ENCODE peak calls at places on chromosomes 2 and 18, in six cellular contexts. V, H, C, L, P and A are unnamed samples.

GRCh38 chr18:12770469-12771219 is 67.8 kb downstream of the PSMG2 start:
- DNase-seq in P (no peak), H (no peak), C (no peak), V (no peak), L (no peak), A (no peak)

GRCh38 chr2:10444463-10444862 is 3.7 kb downstream of the ODC1 start:
- DNase-seq in P (no peak), V (no peak), H (peak), C (peak), L (no peak), A (no peak)

GRCh38 chr2:202339052-202339870 is 36.9 kb upstream of the BMPR2 start:
- DNase-seq in P (no peak), L (peak), H (no peak), C (no peak), V (no peak), A (peak)

GRCh38 chr2:121682396-121683298 is 33.4 kb upstream of the CLASP1 start:
- DNase-seq in H (no peak), L (no peak), V (no peak), C (no peak), P (no peak), A (no peak)

GRCh38 chr2:106020821-106021316 is 173.2 kb downstream of the UXS1 start:
- DNase-seq in L (no peak), P (no peak), C (no peak), H (no peak), V (no peak), A (no peak)

GRCh38 chr18:48649231-48649630 is 110.4 kb downstream of the CTIF start:
- DNase-seq in P (peak), C (no peak), H (no peak), V (no peak), L (no peak), A (no peak)

GRCh38 chr18:62485684-62486083 is 37.1 kb upstream of the ZCCHC2 start:
- DNase-seq in V (no peak), L (peak), P (no peak), H (peak), C (no peak), A (peak)

GRCh38 chr2:241678784-241679540 is 7.7 kb downstream of the DTYMK start:
- DNase-seq in P (no peak), V (no peak), L (no peak), H (no peak), C (no peak), A (no peak)

GRCh38 chr2:151159109-151159690 is 102.5 kb downstream of the RBM43 start:
- DNase-seq in L (no peak), C (no peak), H (no peak), P (no peak), V (no peak), A (no peak)

GRCh38 chr2:141927536-141927935 is 203.3 kb downstream of the LRP1B start:
- DNase-seq in H (no peak), C (no peak), P (no peak), L (peak), V (no peak), A (no peak)

GRCh38 chr2:191389288-191389687 is 144.1 kb downstream of the MYO1B start:
- DNase-seq in L (no peak), C (no peak), H (no peak), P (no peak), V (no peak), A (no peak)

GRCh38 chr2:237298323-237299118 is 115.4 kb downstream of the COL6A3 start:
- DNase-seq in H (no peak), C (no peak), L (no peak), V (no peak), P (no peak), A (no peak)

GRCh38 chr18:24799176-24799575 is 338.7 kb downstream of the HRH4 start:
- DNase-seq in V (no peak), H (no peak), C (no peak), L (no peak), P (no peak), A (no peak)

GRCh38 chr2:181807526-181807925 is 84.0 kb upstream of the ITPRID2 start:
- DNase-seq in H (no peak), L (no peak), V (no peak), P (no peak), C (no peak), A (no peak)

GRCh38 chr2:40298026-40298425 is 153.9 kb downstream of the SLC8A1 start:
- DNase-seq in C (no peak), H (no peak), P (no peak), L (no peak), V (no peak), A (no peak)

GRCh38 chr2:10256525-10257031 is 46.1 kb upstream of the HPCAL1 start:
- DNase-seq in V (no peak), H (no peak), C (no peak), L (no peak), P (no peak), A (no peak)

GRCh38 chr2:219998714-219999227 is 371.3 kb downstream of the SLC4A3 start:
- DNase-seq in V (no peak), L (no peak), C (no peak), P (peak), H (no peak), A (no peak)

GRCh38 chr2:241777167-241777685 is 604 bp downstream of the GAL3ST2 start:
- DNase-seq in V (no peak), C (no peak), L (no peak), H (no peak), P (no peak), A (no peak)

GRCh38 chr18:59996370-59996966 is 96.7 kb downstream of the PMAIP1 start:
- DNase-seq in C (no peak), V (no peak), H (peak), P (peak), L (peak), A (peak)